ENCODE peak calls at places on chromosomes 7 and 10, in eight cellular contexts. One of them, this sample, is unnamed.
A peak's percentile ranks its signal among the peaks of the same experiment; 100 is the strongest.

GRCh38 chr7:47570649-47571050 is 11.3 kb downstream of the TNS3 start:
- DNase-seq in H1: no peak
- DNase-seq in heart left ventricle: no peak
- DNase-seq in IMR-90: peak; percentile 84
- DNase-seq in body of pancreas: peak; percentile 68
- DNase-seq in upper lobe of left lung: no peak
- DNase-seq in gastrocnemius medialis: no peak
- DNase-seq in ovary: peak; percentile 84
- DNase-seq in this sample: no peak

GRCh38 chr10:42242135-42242805 is 396.1 kb downstream of the ZNF33B start:
- DNase-seq in H1: no peak
- DNase-seq in heart left ventricle: peak; percentile 52
- DNase-seq in IMR-90: no peak
- DNase-seq in body of pancreas: no peak
- DNase-seq in upper lobe of left lung: peak; percentile 85
- DNase-seq in gastrocnemius medialis: no peak
- DNase-seq in ovary: no peak
- DNase-seq in this sample: no peak

GRCh38 chr10:30878920-30879319 is 152.7 kb downstream of the ZNF438 start:
- DNase-seq in H1: no peak
- DNase-seq in heart left ventricle: no peak
- DNase-seq in IMR-90: no peak
- DNase-seq in body of pancreas: no peak
- DNase-seq in upper lobe of left lung: no peak
- DNase-seq in gastrocnemius medialis: no peak
- DNase-seq in ovary: no peak
- DNase-seq in this sample: no peak

GRCh38 chr7:90540406-90540805 is 55.7 kb upstream of the CDK14 start:
- DNase-seq in H1: no peak
- DNase-seq in heart left ventricle: no peak
- DNase-seq in IMR-90: no peak
- DNase-seq in body of pancreas: no peak
- DNase-seq in upper lobe of left lung: no peak
- DNase-seq in gastrocnemius medialis: no peak
- DNase-seq in ovary: no peak
- DNase-seq in this sample: no peak

GRCh38 chr7:26200113-26200443 is 468 bp downstream of the HNRNPA2B1 start:
- DNase-seq in H1: peak; percentile 84
- DNase-seq in heart left ventricle: peak; percentile 79
- DNase-seq in IMR-90: no peak
- DNase-seq in body of pancreas: peak; percentile 70
- DNase-seq in upper lobe of left lung: peak; percentile 90
- DNase-seq in gastrocnemius medialis: peak; percentile 50
- DNase-seq in ovary: peak; percentile 80
- DNase-seq in this sample: peak; percentile 60

GRCh38 chr7:140526901-140527664 is 47.8 kb upstream of the MKRN1 start:
- DNase-seq in H1: no peak
- DNase-seq in heart left ventricle: no peak
- DNase-seq in IMR-90: peak; percentile 33
- DNase-seq in body of pancreas: no peak
- DNase-seq in upper lobe of left lung: no peak
- DNase-seq in gastrocnemius medialis: no peak
- DNase-seq in ovary: peak; percentile 26
- DNase-seq in this sample: no peak

GRCh38 chr10:30392564-30392990 is 41.4 kb upstream of the MAP3K8 start:
- DNase-seq in H1: peak; percentile 93
- DNase-seq in heart left ventricle: peak; percentile 87
- DNase-seq in IMR-90: peak; percentile 42
- DNase-seq in body of pancreas: peak; percentile 73
- DNase-seq in upper lobe of left lung: peak; percentile 85
- DNase-seq in gastrocnemius medialis: peak; percentile 41
- DNase-seq in ovary: peak; percentile 71
- DNase-seq in this sample: peak; percentile 35

GRCh38 chr10:98646998-98647917 is 200.5 kb upstream of the HPS1 start:
- DNase-seq in H1: peak; percentile 50
- DNase-seq in heart left ventricle: no peak
- DNase-seq in IMR-90: no peak
- DNase-seq in body of pancreas: no peak
- DNase-seq in upper lobe of left lung: no peak
- DNase-seq in gastrocnemius medialis: no peak
- DNase-seq in ovary: no peak
- DNase-seq in this sample: no peak

GRCh38 chr10:117443677-117444022 is 68.4 kb upstream of the PDZD8 start:
- DNase-seq in H1: no peak
- DNase-seq in heart left ventricle: no peak
- DNase-seq in IMR-90: no peak
- DNase-seq in body of pancreas: no peak
- DNase-seq in upper lobe of left lung: no peak
- DNase-seq in gastrocnemius medialis: no peak
- DNase-seq in ovary: no peak
- DNase-seq in this sample: no peak

GRCh38 chr7:98215561-98216495 is 4.6 kb downstream of the BHLHA15 start:
- DNase-seq in H1: no peak
- DNase-seq in heart left ventricle: peak; percentile 47
- DNase-seq in IMR-90: no peak
- DNase-seq in body of pancreas: peak; percentile 94
- DNase-seq in upper lobe of left lung: peak; percentile 74
- DNase-seq in gastrocnemius medialis: no peak
- DNase-seq in ovary: no peak
- DNase-seq in this sample: peak; percentile 51

GRCh38 chr7:71021049-71021448 is 110.9 kb upstream of the GALNT17 start:
- DNase-seq in H1: no peak
- DNase-seq in heart left ventricle: no peak
- DNase-seq in IMR-90: no peak
- DNase-seq in body of pancreas: no peak
- DNase-seq in upper lobe of left lung: no peak
- DNase-seq in gastrocnemius medialis: no peak
- DNase-seq in ovary: no peak
- DNase-seq in this sample: no peak

GRCh38 chr7:70316745-70317144 is 718.5 kb downstream of the AUTS2 start:
- DNase-seq in H1: no peak
- DNase-seq in heart left ventricle: no peak
- DNase-seq in IMR-90: no peak
- DNase-seq in body of pancreas: no peak
- DNase-seq in upper lobe of left lung: no peak
- DNase-seq in gastrocnemius medialis: no peak
- DNase-seq in ovary: no peak
- DNase-seq in this sample: no peak

GRCh38 chr7:90621892-90622182 is 25.7 kb downstream of the CDK14 start:
- DNase-seq in H1: no peak
- DNase-seq in heart left ventricle: no peak
- DNase-seq in IMR-90: no peak
- DNase-seq in body of pancreas: no peak
- DNase-seq in upper lobe of left lung: no peak
- DNase-seq in gastrocnemius medialis: no peak
- DNase-seq in ovary: no peak
- DNase-seq in this sample: no peak

GRCh38 chr10:124557167-124557566 is 95.5 kb downstream of the LHPP start:
- DNase-seq in H1: no peak
- DNase-seq in heart left ventricle: peak; percentile 18
- DNase-seq in IMR-90: no peak
- DNase-seq in body of pancreas: no peak
- DNase-seq in upper lobe of left lung: peak; percentile 41
- DNase-seq in gastrocnemius medialis: no peak
- DNase-seq in ovary: no peak
- DNase-seq in this sample: no peak

GRCh38 chr10:80196270-80196949 is 8.9 kb downstream of the ANXA11 start:
- DNase-seq in H1: no peak
- DNase-seq in heart left ventricle: peak; percentile 63
- DNase-seq in IMR-90: peak; percentile 61
- DNase-seq in body of pancreas: peak; percentile 96
- DNase-seq in upper lobe of left lung: peak; percentile 46
- DNase-seq in gastrocnemius medialis: peak; percentile 87
- DNase-seq in ovary: no peak
- DNase-seq in this sample: no peak

GRCh38 chr7:27124979-27125689 is 5.4 kb downstream of the HOXA4 start:
- DNase-seq in H1: no peak
- DNase-seq in heart left ventricle: no peak
- DNase-seq in IMR-90: no peak
- DNase-seq in body of pancreas: no peak
- DNase-seq in upper lobe of left lung: no peak
- DNase-seq in gastrocnemius medialis: no peak
- DNase-seq in ovary: no peak
- DNase-seq in this sample: peak; percentile 13

GRCh38 chr10:3427316-3427715 is 254.7 kb upstream of the PITRM1 start:
- DNase-seq in H1: no peak
- DNase-seq in heart left ventricle: no peak
- DNase-seq in IMR-90: peak; percentile 36
- DNase-seq in body of pancreas: no peak
- DNase-seq in upper lobe of left lung: no peak
- DNase-seq in gastrocnemius medialis: no peak
- DNase-seq in ovary: no peak
- DNase-seq in this sample: no peak

GRCh38 chr10:48231699-48232315 is 42.7 kb downstream of the FRMPD2 start:
- DNase-seq in H1: peak; percentile 30
- DNase-seq in heart left ventricle: no peak
- DNase-seq in IMR-90: no peak
- DNase-seq in body of pancreas: no peak
- DNase-seq in upper lobe of left lung: no peak
- DNase-seq in gastrocnemius medialis: no peak
- DNase-seq in ovary: no peak
- DNase-seq in this sample: no peak

GRCh38 chr7:158655931-158656441 is 48.6 kb downstream of the NCAPG2 start:
- DNase-seq in H1: no peak
- DNase-seq in heart left ventricle: no peak
- DNase-seq in IMR-90: no peak
- DNase-seq in body of pancreas: no peak
- DNase-seq in upper lobe of left lung: no peak
- DNase-seq in gastrocnemius medialis: no peak
- DNase-seq in ovary: no peak
- DNase-seq in this sample: no peak

GRCh38 chr7:100855515-100855914 is 3.0 kb downstream of the SLC12A9 start:
- DNase-seq in H1: no peak
- DNase-seq in heart left ventricle: peak; percentile 39
- DNase-seq in IMR-90: no peak
- DNase-seq in body of pancreas: no peak
- DNase-seq in upper lobe of left lung: no peak
- DNase-seq in gastrocnemius medialis: no peak
- DNase-seq in ovary: no peak
- DNase-seq in this sample: no peak
- H3K36me3 ChIP-seq in H1: peaks cover 7% of the 10 kb centered on the region
- H3K36me3 ChIP-seq in heart left ventricle: no peaks in the 10 kb centered on the region
- H3K36me3 ChIP-seq in IMR-90: peaks cover 16% of the 10 kb centered on the region
- H3K36me3 ChIP-seq in body of pancreas: peaks cover 6% of the 10 kb centered on the region
- H3K36me3 ChIP-seq in upper lobe of left lung: peaks cover 12% of the 10 kb centered on the region
- H3K36me3 ChIP-seq in gastrocnemius medialis: no peaks in the 10 kb centered on the region
- H3K36me3 ChIP-seq in ovary: no peaks in the 10 kb centered on the region
- H3K36me3 ChIP-seq in this sample: no peaks in the 10 kb centered on the region

GRCh38 chr10:132001238-132001977 is 19.7 kb upstream of the BNIP3 start:
- DNase-seq in H1: peak; percentile 64
- DNase-seq in heart left ventricle: no peak
- DNase-seq in IMR-90: peak; percentile 43
- DNase-seq in body of pancreas: no peak
- DNase-seq in upper lobe of left lung: no peak
- DNase-seq in gastrocnemius medialis: no peak
- DNase-seq in ovary: peak; percentile 69
- DNase-seq in this sample: no peak
- H3K4me1 ChIP-seq in H1: peaks cover 20% of the 10 kb centered on the region
- H3K4me1 ChIP-seq in heart left ventricle: peaks cover 21% of the 10 kb centered on the region
- H3K4me1 ChIP-seq in IMR-90: peaks cover 14% of the 10 kb centered on the region
- H3K4me1 ChIP-seq in body of pancreas: peaks cover 45% of the 10 kb centered on the region
- H3K4me1 ChIP-seq in upper lobe of left lung: peaks cover 30% of the 10 kb centered on the region
- H3K4me1 ChIP-seq in gastrocnemius medialis: peaks cover 20% of the 10 kb centered on the region
- H3K4me1 ChIP-seq in ovary: peaks cover 25% of the 10 kb centered on the region
- H3K4me1 ChIP-seq in this sample: peaks cover 12% of the 10 kb centered on the region

GRCh38 chr10:45000764-45001381 is at the start of gene ZNF22:
- DNase-seq in H1: peak; percentile 84
- DNase-seq in heart left ventricle: peak; percentile 85
- DNase-seq in IMR-90: peak; percentile 56
- DNase-seq in body of pancreas: peak; percentile 65
- DNase-seq in upper lobe of left lung: peak; percentile 94
- DNase-seq in gastrocnemius medialis: no peak
- DNase-seq in ovary: peak; percentile 70
- DNase-seq in this sample: no peak
- TF ChIP-seq POLR2A in H1: peak; percentile 86
- TF ChIP-seq POLR2A in heart left ventricle: no peak
- TF ChIP-seq POLR2A in IMR-90: peak; percentile 68
- TF ChIP-seq POLR2A in body of pancreas: no peak
- TF ChIP-seq POLR2A in upper lobe of left lung: peak; percentile 55
- TF ChIP-seq POLR2A in gastrocnemius medialis: no peak
- TF ChIP-seq POLR2A in ovary: peak; percentile 65
- TF ChIP-seq POLR2A in this sample: no peak

GRCh38 chr7:129746857-129747529 is 135.5 kb downstream of the NRF1 start:
- DNase-seq in H1: no peak
- DNase-seq in heart left ventricle: no peak
- DNase-seq in IMR-90: no peak
- DNase-seq in body of pancreas: no peak
- DNase-seq in upper lobe of left lung: no peak
- DNase-seq in gastrocnemius medialis: no peak
- DNase-seq in ovary: no peak
- DNase-seq in this sample: no peak

GRCh38 chr7:129748710-129749109 is 137.2 kb downstream of the NRF1 start:
- DNase-seq in H1: no peak
- DNase-seq in heart left ventricle: no peak
- DNase-seq in IMR-90: peak; percentile 24
- DNase-seq in body of pancreas: no peak
- DNase-seq in upper lobe of left lung: no peak
- DNase-seq in gastrocnemius medialis: no peak
- DNase-seq in ovary: no peak
- DNase-seq in this sample: no peak

GRCh38 chr7:129751916-129752315 is 140.4 kb downstream of the NRF1 start:
- DNase-seq in H1: no peak
- DNase-seq in heart left ventricle: no peak
- DNase-seq in IMR-90: no peak
- DNase-seq in body of pancreas: no peak
- DNase-seq in upper lobe of left lung: no peak
- DNase-seq in gastrocnemius medialis: no peak
- DNase-seq in ovary: no peak
- DNase-seq in this sample: no peak

GRCh38 chr7:129752760-129753159 is 141.2 kb downstream of the NRF1 start:
- DNase-seq in H1: no peak
- DNase-seq in heart left ventricle: no peak
- DNase-seq in IMR-90: no peak
- DNase-seq in body of pancreas: no peak
- DNase-seq in upper lobe of left lung: no peak
- DNase-seq in gastrocnemius medialis: no peak
- DNase-seq in ovary: no peak
- DNase-seq in this sample: no peak

DNA sequence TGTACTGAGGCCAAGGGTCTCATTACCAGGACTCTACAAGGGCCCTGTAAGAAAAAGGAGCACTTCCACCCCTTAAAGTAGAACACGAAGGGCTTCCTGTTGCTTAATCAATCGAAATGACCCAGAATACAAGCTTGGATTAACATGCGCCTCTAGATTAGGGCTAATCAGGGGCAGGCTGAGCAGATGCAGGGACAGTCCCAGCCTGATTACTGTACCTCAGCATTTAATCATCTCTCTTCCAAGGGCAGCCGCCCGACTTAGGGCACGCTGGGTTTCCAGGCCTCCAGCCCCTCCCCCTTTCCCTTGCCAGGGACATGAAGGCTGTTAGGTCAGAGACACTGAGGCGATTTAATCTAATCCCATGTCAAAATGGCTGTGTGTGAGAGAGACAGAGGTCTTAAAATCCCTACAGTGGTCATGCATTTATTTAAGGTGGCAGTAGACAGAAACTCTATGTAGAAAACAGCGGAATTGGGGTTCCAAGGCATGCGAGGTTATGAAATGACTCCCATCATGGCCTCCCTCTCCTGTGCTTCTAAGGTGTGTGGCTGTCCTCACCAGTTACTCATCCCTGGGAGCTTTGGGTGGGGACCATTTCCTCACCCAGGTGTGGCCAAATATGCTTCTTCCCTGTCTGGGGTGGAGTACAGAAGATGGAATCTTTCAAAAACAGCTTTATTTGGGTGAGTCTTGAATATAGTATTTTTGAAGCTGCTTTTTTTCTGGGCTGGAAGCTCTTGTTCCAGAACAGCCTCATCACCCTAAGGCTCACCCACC is 138.8 kb downstream of the NRF1 start:
- DNase-seq in H1: no peak
- DNase-seq in heart left ventricle: no peak
- DNase-seq in IMR-90: no peak
- DNase-seq in body of pancreas: no peak
- DNase-seq in upper lobe of left lung: no peak
- DNase-seq in gastrocnemius medialis: no peak
- DNase-seq in ovary: no peak
- DNase-seq in this sample: no peak
- H3K36me3 ChIP-seq in H1: peaks cover 13% of the 10 kb centered on the region
- H3K36me3 ChIP-seq in heart left ventricle: no peaks in the 10 kb centered on the region
- H3K36me3 ChIP-seq in IMR-90: peaks cover 3% of the 10 kb centered on the region
- H3K36me3 ChIP-seq in body of pancreas: no peaks in the 10 kb centered on the region
- H3K36me3 ChIP-seq in upper lobe of left lung: peaks cover 5% of the 10 kb centered on the region
- H3K36me3 ChIP-seq in gastrocnemius medialis: peaks cover 6% of the 10 kb centered on the region
- H3K36me3 ChIP-seq in ovary: no peaks in the 10 kb centered on the region
- H3K36me3 ChIP-seq in this sample: no peaks in the 10 kb centered on the region

This sample was measured in breast epithelium.